ENCODE peak calls at places on chromosomes 2 and 18, in ten cellular contexts. T is activated CD4-positive, alpha-beta T cell treated with anti-CD3 and anti-CD28 coated beads for 24 hours; V is thoracic aorta; J is iris pigment epithelial cell; G is omental fat pad; Z is tibial artery; L is left ventricle myocardium superior; E is GM12864; A is T-helper 2 cell treated with Interferon-gamma antibody and Interleukin-4, amounts not matched to agents 5 μg/mL and 100 μg/mL, for 36 hours; F is activated naive CD4-positive, alpha-beta T cell. S is an unnamed sample.
A peak's percentile ranks its signal among the peaks of the same experiment; 100 is the strongest.

GRCh38 chr2:40384714-40385113 is 67.2 kb downstream of the SLC8A1 start:
- DNase-seq in T (no peak), V (no peak), J (peak; percentile 91), G (no peak), Z (no peak), L (no peak), E (no peak), A (no peak), F (no peak), S (no peak)

GRCh38 chr2:62287895-62288589 is 92.1 kb downstream of the B3GNT2 start:
- DNase-seq in T (no peak), V (peak; percentile 21), J (peak; percentile 50), G (peak; percentile 55), Z (peak; percentile 43), L (peak; percentile 88), E (peak; percentile 55), A (no peak), F (no peak), S (peak; percentile 99)

GRCh38 chr18:64403784-64404498 is 255.1 kb upstream of the LINC00305 start:
- DNase-seq in T (no peak), V (no peak), J (no peak), G (no peak), Z (no peak), L (no peak), E (no peak), A (no peak), F (no peak), S (peak; percentile 53)

GRCh38 chr2:50546790-50547189 is 485.1 kb downstream of the NRXN1 start:
- DNase-seq in T (no peak), V (no peak), J (peak; percentile 28), G (no peak), Z (no peak), L (no peak), E (no peak), A (no peak), F (no peak), S (no peak)

GRCh38 chr2:129490666-129491065 is 488.8 kb upstream of the RAB6C start:
- DNase-seq in T (no peak), V (no peak), J (no peak), G (no peak), Z (no peak), L (no peak), E (no peak), A (no peak), F (no peak), S (no peak)

GRCh38 chr2:234712421-234712935 is 215.6 kb upstream of the ARL4C start:
- DNase-seq in T (no peak), V (no peak), J (no peak), G (no peak), Z (no peak), L (no peak), E (no peak), A (no peak), F (no peak), S (no peak)

GRCh38 chr18:8982416-8983183 is 119.9 kb upstream of the NDUFV2 start:
- DNase-seq in T (no peak), V (no peak), J (peak; percentile 87), G (no peak), Z (no peak), L (no peak), E (no peak), A (no peak), F (no peak), S (peak; percentile 29)

GRCh38 chr18:24204904-24205303 is 66.0 kb downstream of the CABYR start:
- DNase-seq in T (no peak), V (no peak), J (no peak), G (no peak), Z (no peak), L (no peak), E (no peak), A (no peak), F (no peak), S (no peak)

GRCh38 chr18:62768172-62768943 is 53.0 kb downstream of the PHLPP1 start:
- DNase-seq in T (no peak), V (no peak), J (peak; percentile 44), G (no peak), Z (no peak), L (no peak), E (no peak), A (no peak), F (no peak), S (no peak)

GRCh38 chr2:232542715-232543467 is 3.4 kb downstream of the CHRNG start:
- DNase-seq in T (no peak), V (no peak), J (no peak), G (no peak), Z (no peak), L (no peak), E (no peak), A (no peak), F (no peak), S (no peak)

GRCh38 chr2:135096665-135097446 is 44.8 kb downstream of the RAB3GAP1 start:
- DNase-seq in T (no peak), V (no peak), J (peak; percentile 69), G (no peak), Z (no peak), L (no peak), E (no peak), A (no peak), F (no peak), S (no peak)

GRCh38 chr2:233098615-233099014 is 38.5 kb downstream of the INPP5D start:
- DNase-seq in T (no peak), V (no peak), J (no peak), G (no peak), Z (no peak), L (peak; percentile 57), E (no peak), A (no peak), F (no peak), S (no peak)

GRCh38 chr2:76170856-76171255 is 460.1 kb upstream of the GCFC2 start:
- DNase-seq in T (no peak), V (no peak), J (no peak), G (no peak), Z (no peak), L (no peak), E (no peak), A (no peak), F (no peak), S (no peak)

GRCh38 chr2:38601061-38601460 is 1.7 kb downstream of the HNRNPLL start:
- DNase-seq in T (no peak), V (no peak), J (peak; percentile 29), G (no peak), Z (no peak), L (no peak), E (no peak), A (no peak), F (no peak), S (no peak)

GRCh38 chr2:48126180-48126579 is 219.9 kb upstream of the FBXO11 start:
- DNase-seq in T (no peak), V (no peak), J (peak; percentile 88), G (peak; percentile 46), Z (no peak), L (peak; percentile 47), E (no peak), A (no peak), F (no peak), S (no peak)

GRCh38 chr2:138485019-138485418 is 16.6 kb upstream of the SPOPL start:
- DNase-seq in T (no peak), V (no peak), J (no peak), G (no peak), Z (no peak), L (no peak), E (no peak), A (no peak), F (no peak), S (no peak)

GRCh38 chr2:163593941-163594340 is 141.9 kb downstream of the FIGN start:
- DNase-seq in T (no peak), V (no peak), J (no peak), G (no peak), Z (no peak), L (no peak), E (no peak), A (no peak), F (no peak), S (no peak)

GRCh38 chr18:37568671-37569070 is 3.1 kb upstream of the CELF4 start:
- DNase-seq in T (no peak), V (no peak), J (no peak), G (no peak), Z (no peak), L (no peak), E (no peak), A (no peak), F (no peak), S (no peak)

GRCh38 chr2:154882725-154883124 is 184.2 kb downstream of the KCNJ3 start:
- DNase-seq in T (no peak), V (no peak), J (no peak), G (no peak), Z (no peak), L (no peak), E (no peak), A (no peak), F (no peak), S (no peak)

GRCh38 chr2:2852015-2852777 is 521.1 kb upstream of the MYT1L start:
- DNase-seq in T (no peak), V (no peak), J (no peak), G (no peak), Z (no peak), L (peak; percentile 58), E (no peak), A (no peak), F (no peak), S (no peak)

S was measured in RPMI8226.